ENCODE peak calls at places on chromosomes 2 and 18, in four cellular contexts. G, I, H and T are unnamed samples.
A peak's percentile ranks its signal among the peaks of the same experiment; 100 is the strongest.

GRCh38 chr18:39749154-39749553 is 2183.6 kb upstream of the CELF4 start:
- DNase-seq in I (no peak), H (no peak), G (no peak), T (no peak)

GRCh38 chr2:128756372-128756730 is 437.7 kb upstream of the HS6ST1 start:
- DNase-seq in H (no peak), I (no peak), G (no peak), T (no peak)

GRCh38 chr2:120678251-120678650 is 57.4 kb upstream of the GLI2 start:
- DNase-seq in H (no peak), I (peak; percentile 22), G (no peak), T (no peak)

GRCh38 chr18:59952283-59953007 is 52.6 kb downstream of the PMAIP1 start:
- DNase-seq in G (no peak), I (no peak), H (no peak), T (no peak)

GRCh38 chr2:190365499-190366204 is 22.3 kb downstream of the INPP1 start:
- DNase-seq in H (no peak), I (no peak), G (no peak), T (no peak)

GRCh38 chr2:162090109-162090508 is 16.1 kb upstream of the DPP4 start:
- DNase-seq in I (peak; percentile 71), H (no peak), G (no peak), T (no peak)

GRCh38 chr2:72883356-72883962 is 3.7 kb upstream of the SPR start:
- DNase-seq in I (peak; percentile 46), G (peak; percentile 59), H (no peak), T (peak; percentile 65)

GRCh38 chr2:195049372-195050031 is 607.5 kb upstream of the SLC39A10 start:
- DNase-seq in H (no peak), G (no peak), I (no peak), T (no peak)

GRCh38 chr2:8626572-8626971 is 55.3 kb upstream of the ID2 start:
- DNase-seq in H (no peak), G (no peak), I (no peak), T (no peak)

GRCh38 chr2:127143851-127144782 is 37.2 kb upstream of the BIN1 start:
- DNase-seq in I (peak; percentile 49), G (no peak), H (no peak), T (no peak)

GRCh38 chr2:22729466-22729865 is 655.5 kb upstream of the KLHL29 start:
- DNase-seq in I (no peak), G (no peak), H (no peak), T (no peak)

GRCh38 chr2:219081096-219081495 is 20.4 kb upstream of the IHH start:
- DNase-seq in G (no peak), H (no peak), I (no peak), T (peak; percentile 29)

GRCh38 chr18:51537487-51537886 is 340.0 kb upstream of the MEX3C start:
- DNase-seq in G (peak; percentile 78), I (no peak), H (peak; percentile 27), T (peak; percentile 75)

GRCh38 chr2:21161122-21161521 is 37.4 kb downstream of the TDRD15 start:
- DNase-seq in H (no peak), I (no peak), G (no peak), T (no peak)

GRCh38 chr2:164657129-164657528 is 35.8 kb upstream of the GRB14 start:
- DNase-seq in I (peak; percentile 40), G (no peak), H (no peak), T (no peak)

GRCh38 chr2:237614151-237614720 is 13.2 kb upstream of the LRRFIP1 start:
- DNase-seq in I (peak; percentile 52), G (peak; percentile 88), H (peak; percentile 82), T (peak; percentile 100)

GRCh38 chr2:29113891-29114321 is 1.3 kb upstream of the CLIP4 start:
- DNase-seq in G (no peak), I (peak; percentile 73), H (no peak), T (no peak)

GRCh38 chr18:7020995-7021777 is 96.4 kb downstream of the LAMA1 start:
- DNase-seq in I (no peak), H (no peak), G (peak; percentile 62), T (peak; percentile 50)

GRCh38 chr2:119024152-119024551 is 82.2 kb downstream of the MARCO start:
- DNase-seq in H (no peak), G (peak; percentile 13), I (no peak), T (no peak)
- H3K56ac ChIP-seq in H (no peak overlapping the region), G (no peak overlapping the region), I (no peak overlapping the region), T (no peak overlapping the region)

DNA sequence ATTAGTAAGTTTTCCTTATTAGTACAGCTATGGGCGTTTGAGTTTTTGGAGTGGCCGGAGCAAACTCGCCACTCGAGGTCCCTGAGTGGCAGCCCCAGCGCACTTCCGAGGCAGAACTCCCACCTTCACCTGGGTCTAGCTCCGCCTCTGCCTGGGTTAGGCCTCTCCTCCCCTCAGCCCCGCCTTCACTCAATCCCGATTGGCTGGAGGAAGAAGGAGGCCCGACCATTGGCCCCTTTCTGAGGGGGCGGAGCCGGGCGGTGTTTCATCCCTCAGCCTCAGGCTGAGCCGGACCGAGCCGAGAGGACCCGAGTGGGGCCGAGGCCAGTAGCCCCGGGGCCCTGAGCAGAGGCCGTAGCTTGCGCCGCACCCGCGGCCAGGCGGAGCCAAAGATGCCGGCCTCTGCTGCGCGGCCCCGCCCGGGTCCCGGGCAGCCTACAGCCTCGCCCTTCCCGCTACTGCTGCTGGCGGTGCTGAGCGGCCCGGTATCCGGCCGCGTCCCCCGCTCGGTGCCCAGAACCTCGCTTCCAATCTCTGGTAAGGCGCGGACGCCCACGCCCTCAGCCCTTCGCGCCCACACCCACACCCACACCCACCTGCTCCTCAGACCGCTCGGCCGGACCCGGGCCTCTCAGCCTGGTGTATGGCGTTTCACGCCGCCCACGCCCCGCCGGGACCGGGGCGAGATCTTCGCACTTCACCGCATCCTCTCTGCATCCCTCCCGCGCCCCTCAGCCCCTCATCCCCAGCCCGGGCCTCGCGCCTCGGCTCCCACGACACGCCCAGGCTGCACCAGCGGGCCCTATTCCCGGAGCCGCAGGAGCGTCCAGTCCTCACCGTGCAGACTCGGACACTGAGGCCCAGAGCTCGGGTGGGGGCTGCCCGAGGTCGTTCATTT is at the start of gene SEMA4F:
- DNase-seq in H (peak; percentile 91), I (peak; percentile 89), G (peak; percentile 98), T (peak; percentile 99)
- H4K8ac ChIP-seq in H (peak within 1 kb of the TSS; percentile 90), I (peak within 1 kb of the TSS; percentile 60), G (no peak within 1 kb of the TSS), T (peak within 1 kb of the TSS; percentile 67)

GRCh38 chr2:70834106-70834505 is 1.5 kb downstream of the CD207 start:
- DNase-seq in G (no peak), H (no peak), I (no peak), T (no peak)

GRCh38 chr2:70837980-70838379 is 2.4 kb upstream of the CD207 start:
- DNase-seq in G (no peak), H (no peak), I (no peak), T (no peak)

GRCh38 chr2:70833246-70833645 is 2.4 kb downstream of the CD207 start:
- DNase-seq in H (no peak), G (no peak), I (no peak), T (no peak)

GRCh38 chr2:70834881-70835280 is 735 bp downstream of the CD207 start:
- DNase-seq in H (no peak), I (no peak), G (no peak), T (no peak)

GRCh38 chr2:70835643-70836042 is at the start of gene CD207:
- DNase-seq in G (no peak), H (no peak), I (no peak), T (no peak)
- H3K56ac ChIP-seq in G (no peak within 1 kb of the TSS), H (no peak within 1 kb of the TSS), I (no peak within 1 kb of the TSS), T (no peak within 1 kb of the TSS)

GRCh38 chr2:42051168-42052125 is 3.6 kb downstream of the PKDCC start:
- DNase-seq in H (no peak), G (no peak), I (no peak), T (no peak)

GRCh38 chr2:42053791-42054656 is 6.2 kb downstream of the PKDCC start:
- DNase-seq in G (no peak), H (no peak), I (no peak), T (no peak)

GRCh38 chr2:42054657-42055430 is 7.0 kb downstream of the PKDCC start:
- DNase-seq in H (no peak), I (no peak), G (peak; percentile 86), T (peak; percentile 64)

GRCh38 chr2:42053482-42053790 is 5.6 kb downstream of the PKDCC start:
- DNase-seq in H (no peak), G (no peak), I (no peak), T (no peak)

GRCh38 chr2:42052702-42053481 is 5.1 kb downstream of the PKDCC start:
- DNase-seq in G (no peak), H (no peak), I (peak; percentile 67), T (no peak)
- H4K8ac ChIP-seq in G (no peak overlapping the region), H (no peak overlapping the region), I (peak overlapping the region; percentile 69), T (no peak overlapping the region)

GRCh38 chr2:13572466-13572865 is 855.7 kb downstream of the TRIB2 start:
- DNase-seq in I (no peak), H (no peak), G (no peak), T (no peak)
- H3K56ac ChIP-seq in I (no peak overlapping the region), H (no peak overlapping the region), G (no peak overlapping the region), T (no peak overlapping the region)